ENCODE peak calls at places on chromosomes 16 and 17, in six cellular contexts. One of them, this sample, is unnamed.

GRCh38 chr16:10669791-10670190 is 24.9 kb downstream of the TEKT5 start:
- DNase-seq in A172: no peak
- DNase-seq in activated T-helper 9 cell treated with anti-CD3 and anti-CD28 coated beads, Interleukin-2, amount 50 U/mL, for 16 hours: no peak
- DNase-seq in body of pancreas: no peak
- DNase-seq in GM13977: no peak
- DNase-seq in ureter: no peak
- DNase-seq in this sample: no peak

GRCh38 chr16:10619271-10619849 is 39.0 kb upstream of the EMP2 start:
- DNase-seq in A172: no peak
- DNase-seq in ureter: peak; percentile 62
- DNase-seq in body of pancreas: no peak
- DNase-seq in activated T-helper 9 cell treated with anti-CD3 and anti-CD28 coated beads, Interleukin-2, amount 50 U/mL, for 16 hours: no peak
- DNase-seq in GM13977: peak; percentile 60
- DNase-seq in this sample: peak; percentile 47

GRCh38 chr17:81388091-81388611 is 7.1 kb upstream of the BAHCC1 start:
- DNase-seq in GM13977: no peak
- DNase-seq in A172: no peak
- DNase-seq in activated T-helper 9 cell treated with anti-CD3 and anti-CD28 coated beads, Interleukin-2, amount 50 U/mL, for 16 hours: no peak
- DNase-seq in body of pancreas: no peak
- DNase-seq in ureter: no peak
- DNase-seq in this sample: no peak

GRCh38 chr17:19424934-19425868 is 14.2 kb downstream of the RNF112 start:
- DNase-seq in A172: no peak
- DNase-seq in ureter: peak; percentile 38
- DNase-seq in activated T-helper 9 cell treated with anti-CD3 and anti-CD28 coated beads, Interleukin-2, amount 50 U/mL, for 16 hours: no peak
- DNase-seq in body of pancreas: no peak
- DNase-seq in GM13977: no peak
- DNase-seq in this sample: no peak

GRCh38 chr17:16912021-16912962 is 59.6 kb downstream of the TNFRSF13B start:
- DNase-seq in activated T-helper 9 cell treated with anti-CD3 and anti-CD28 coated beads, Interleukin-2, amount 50 U/mL, for 16 hours: no peak
- DNase-seq in body of pancreas: no peak
- DNase-seq in GM13977: no peak
- DNase-seq in ureter: no peak
- DNase-seq in A172: no peak
- DNase-seq in this sample: no peak

GRCh38 chr16:10122546-10122945 is 59.7 kb downstream of the GRIN2A start:
- DNase-seq in GM13977: peak; percentile 7
- DNase-seq in activated T-helper 9 cell treated with anti-CD3 and anti-CD28 coated beads, Interleukin-2, amount 50 U/mL, for 16 hours: no peak
- DNase-seq in A172: no peak
- DNase-seq in body of pancreas: no peak
- DNase-seq in ureter: no peak
- DNase-seq in this sample: no peak

GRCh38 chr16:22652463-22652845 is 141.8 kb downstream of the NPIPB5 start:
- DNase-seq in GM13977: no peak
- DNase-seq in A172: no peak
- DNase-seq in activated T-helper 9 cell treated with anti-CD3 and anti-CD28 coated beads, Interleukin-2, amount 50 U/mL, for 16 hours: no peak
- DNase-seq in body of pancreas: no peak
- DNase-seq in ureter: no peak
- DNase-seq in this sample: no peak

GRCh38 chr16:66223176-66223780 is 143.2 kb upstream of the CDH5 start:
- DNase-seq in ureter: no peak
- DNase-seq in A172: no peak
- DNase-seq in GM13977: no peak
- DNase-seq in body of pancreas: peak; percentile 6
- DNase-seq in activated T-helper 9 cell treated with anti-CD3 and anti-CD28 coated beads, Interleukin-2, amount 50 U/mL, for 16 hours: no peak
- DNase-seq in this sample: no peak

GRCh38 chr17:39950871-39951348 is 11.9 kb upstream of the GSDMA start:
- DNase-seq in A172: no peak
- DNase-seq in activated T-helper 9 cell treated with anti-CD3 and anti-CD28 coated beads, Interleukin-2, amount 50 U/mL, for 16 hours: no peak
- DNase-seq in ureter: no peak
- DNase-seq in body of pancreas: peak; percentile 36
- DNase-seq in GM13977: no peak
- DNase-seq in this sample: no peak

GRCh38 chr17:16929757-16930520 is 42.0 kb downstream of the TNFRSF13B start:
- DNase-seq in GM13977: no peak
- DNase-seq in activated T-helper 9 cell treated with anti-CD3 and anti-CD28 coated beads, Interleukin-2, amount 50 U/mL, for 16 hours: no peak
- DNase-seq in body of pancreas: no peak
- DNase-seq in A172: no peak
- DNase-seq in ureter: no peak
- DNase-seq in this sample: no peak

GRCh38 chr16:70430667-70431536 is 8.0 kb downstream of the ST3GAL2 start:
- DNase-seq in A172: peak; percentile 36
- DNase-seq in ureter: peak; percentile 59
- DNase-seq in activated T-helper 9 cell treated with anti-CD3 and anti-CD28 coated beads, Interleukin-2, amount 50 U/mL, for 16 hours: peak; percentile 23
- DNase-seq in body of pancreas: peak; percentile 38
- DNase-seq in GM13977: peak; percentile 79
- DNase-seq in this sample: no peak

GRCh38 chr16:77662241-77662640 is 60.1 kb upstream of the NUDT7 start:
- DNase-seq in A172: no peak
- DNase-seq in body of pancreas: no peak
- DNase-seq in activated T-helper 9 cell treated with anti-CD3 and anti-CD28 coated beads, Interleukin-2, amount 50 U/mL, for 16 hours: no peak
- DNase-seq in ureter: no peak
- DNase-seq in GM13977: no peak
- DNase-seq in this sample: no peak

GRCh38 chr17:20934288-20934687 is 108.5 kb downstream of the USP22 start:
- DNase-seq in ureter: no peak
- DNase-seq in GM13977: no peak
- DNase-seq in activated T-helper 9 cell treated with anti-CD3 and anti-CD28 coated beads, Interleukin-2, amount 50 U/mL, for 16 hours: no peak
- DNase-seq in A172: no peak
- DNase-seq in body of pancreas: no peak
- DNase-seq in this sample: no peak

GRCh38 chr17:81955058-81955681 is 5.8 kb downstream of the NOTUM start:
- DNase-seq in A172: no peak
- DNase-seq in activated T-helper 9 cell treated with anti-CD3 and anti-CD28 coated beads, Interleukin-2, amount 50 U/mL, for 16 hours: no peak
- DNase-seq in GM13977: no peak
- DNase-seq in ureter: no peak
- DNase-seq in body of pancreas: no peak
- DNase-seq in this sample: no peak

GRCh38 chr17:30220414-30220813 is 15.1 kb downstream of the SLC6A4 start:
- DNase-seq in body of pancreas: no peak
- DNase-seq in GM13977: no peak
- DNase-seq in activated T-helper 9 cell treated with anti-CD3 and anti-CD28 coated beads, Interleukin-2, amount 50 U/mL, for 16 hours: no peak
- DNase-seq in ureter: no peak
- DNase-seq in A172: no peak
- DNase-seq in this sample: no peak

GRCh38 chr16:84724619-84725307 is 25.0 kb downstream of the USP10 start:
- DNase-seq in A172: no peak
- DNase-seq in GM13977: peak; percentile 25
- DNase-seq in ureter: no peak
- DNase-seq in body of pancreas: no peak
- DNase-seq in activated T-helper 9 cell treated with anti-CD3 and anti-CD28 coated beads, Interleukin-2, amount 50 U/mL, for 16 hours: no peak
- DNase-seq in this sample: no peak

GRCh38 chr17:61221597-61222471 is 177.8 kb upstream of the TBX2 start:
- DNase-seq in activated T-helper 9 cell treated with anti-CD3 and anti-CD28 coated beads, Interleukin-2, amount 50 U/mL, for 16 hours: no peak
- DNase-seq in body of pancreas: no peak
- DNase-seq in A172: peak; percentile 36
- DNase-seq in GM13977: no peak
- DNase-seq in ureter: no peak
- DNase-seq in this sample: no peak

GRCh38 chr17:19354123-19354522 is 8.4 kb downstream of the B9D1 start:
- DNase-seq in GM13977: no peak
- DNase-seq in body of pancreas: no peak
- DNase-seq in ureter: no peak
- DNase-seq in activated T-helper 9 cell treated with anti-CD3 and anti-CD28 coated beads, Interleukin-2, amount 50 U/mL, for 16 hours: no peak
- DNase-seq in A172: peak; percentile 96
- DNase-seq in this sample: no peak

GRCh38 chr16:50797456-50797855 is 55.6 kb downstream of the CYLD start:
- DNase-seq in ureter: no peak
- DNase-seq in body of pancreas: no peak
- DNase-seq in GM13977: no peak
- DNase-seq in activated T-helper 9 cell treated with anti-CD3 and anti-CD28 coated beads, Interleukin-2, amount 50 U/mL, for 16 hours: no peak
- DNase-seq in A172: no peak
- DNase-seq in this sample: no peak

GRCh38 chr16:88430524-88431446 is 22.3 kb upstream of the ZFPM1 start:
- DNase-seq in body of pancreas: no peak
- DNase-seq in activated T-helper 9 cell treated with anti-CD3 and anti-CD28 coated beads, Interleukin-2, amount 50 U/mL, for 16 hours: peak; percentile 18
- DNase-seq in A172: no peak
- DNase-seq in ureter: no peak
- DNase-seq in GM13977: peak; percentile 89
- DNase-seq in this sample: no peak

GRCh38 chr17:78131172-78132085 is 858 bp downstream of the TMC8 start:
- DNase-seq in activated T-helper 9 cell treated with anti-CD3 and anti-CD28 coated beads, Interleukin-2, amount 50 U/mL, for 16 hours: peak; percentile 45
- DNase-seq in GM13977: peak; percentile 64
- DNase-seq in A172: no peak
- DNase-seq in body of pancreas: no peak
- DNase-seq in ureter: no peak
- DNase-seq in this sample: no peak

GRCh38 chr17:1787301-1787902 is 25.5 kb downstream of the SERPINF1 start:
- DNase-seq in activated T-helper 9 cell treated with anti-CD3 and anti-CD28 coated beads, Interleukin-2, amount 50 U/mL, for 16 hours: no peak
- DNase-seq in A172: peak; percentile 96
- DNase-seq in ureter: no peak
- DNase-seq in body of pancreas: peak; percentile 64
- DNase-seq in GM13977: no peak
- DNase-seq in this sample: peak; percentile 53

GRCh38 chr17:48505788-48506187 is 25.0 kb downstream of the HOXB1 start:
- DNase-seq in body of pancreas: peak; percentile 38
- DNase-seq in A172: peak; percentile 93
- DNase-seq in ureter: no peak
- DNase-seq in activated T-helper 9 cell treated with anti-CD3 and anti-CD28 coated beads, Interleukin-2, amount 50 U/mL, for 16 hours: no peak
- DNase-seq in GM13977: peak; percentile 67
- DNase-seq in this sample: peak; percentile 95

GRCh38 chr16:3509470-3509928 is 8.7 kb downstream of the CLUAP1 start:
- DNase-seq in ureter: no peak
- DNase-seq in activated T-helper 9 cell treated with anti-CD3 and anti-CD28 coated beads, Interleukin-2, amount 50 U/mL, for 16 hours: peak; percentile 40
- DNase-seq in GM13977: no peak
- DNase-seq in body of pancreas: no peak
- DNase-seq in A172: no peak
- DNase-seq in this sample: peak; percentile 36

GRCh38 chr16:77403732-77404131 is 31.1 kb downstream of the ADAMTS18 start:
- DNase-seq in body of pancreas: no peak
- DNase-seq in A172: no peak
- DNase-seq in ureter: no peak
- DNase-seq in GM13977: no peak
- DNase-seq in activated T-helper 9 cell treated with anti-CD3 and anti-CD28 coated beads, Interleukin-2, amount 50 U/mL, for 16 hours: no peak
- DNase-seq in this sample: no peak

GRCh38 chr17:66952031-66952524 is 12.4 kb upstream of the CACNG4 start:
- DNase-seq in A172: peak; percentile 98
- DNase-seq in body of pancreas: peak; percentile 30
- DNase-seq in GM13977: no peak
- DNase-seq in activated T-helper 9 cell treated with anti-CD3 and anti-CD28 coated beads, Interleukin-2, amount 50 U/mL, for 16 hours: no peak
- DNase-seq in ureter: peak; percentile 78
- DNase-seq in this sample: peak; percentile 97

GRCh38 chr17:33889766-33890165 is 365.3 kb upstream of the CCL2 start:
- DNase-seq in ureter: no peak
- DNase-seq in body of pancreas: no peak
- DNase-seq in A172: no peak
- DNase-seq in GM13977: no peak
- DNase-seq in activated T-helper 9 cell treated with anti-CD3 and anti-CD28 coated beads, Interleukin-2, amount 50 U/mL, for 16 hours: no peak
- DNase-seq in this sample: no peak